ENCODE peak calls at places on chromosomes 4 and X, in nine cellular contexts. W is heart left ventricle; V is CD8-positive, alpha-beta memory T cell; C is Panc1; J is left ventricle myocardium inferior; Y is mammary epithelial cell; Z is dorsolateral prefrontal cortex; H is colonic mucosa; T is iPS DF 6.9. F is an unnamed sample.

GRCh38 chr4:126271266-126271665 is 956.5 kb downstream of the FAT4 start:
- DNase-seq in W (no peak), V (no peak), C (no peak), J (no peak), Y (no peak), Z (no peak), H (no peak), T (no peak), F (peak; percentile 7)

GRCh38 chrX:4485917-4486316 is 772.5 kb upstream of the PRKX start:
- DNase-seq in W (no peak), V (no peak), C (no peak), J (no peak), Y (no peak), Z (no peak), H (no peak), T (no peak), F (no peak)

GRCh38 chr4:67558493-67558892 is at the start of gene STAP1:
- DNase-seq in W (no peak), V (no peak), C (no peak), J (no peak), Y (no peak), Z (no peak), H (no peak), T (no peak), F (no peak)

GRCh38 chr4:519885-520595 is 21.0 kb downstream of the PIGG start:
- DNase-seq in W (no peak), V (no peak), C (no peak), J (no peak), Y (no peak), Z (no peak), H (no peak), T (no peak), F (no peak)

GRCh38 chrX:26466387-26466786 is 250.4 kb downstream of the MAGEB5 start:
- DNase-seq in W (no peak), V (no peak), C (no peak), J (no peak), Y (no peak), Z (no peak), H (no peak), T (no peak), F (no peak)

GRCh38 chrX:140928739-140929138 is 73.7 kb upstream of the SPANXB1 start:
- DNase-seq in W (no peak), V (no peak), C (no peak), J (no peak), Y (no peak), Z (no peak), H (no peak), T (no peak), F (no peak)

GRCh38 chr4:2333356-2333841 is 71.5 kb upstream of the MXD4 start:
- DNase-seq in W (no peak), V (no peak), C (no peak), J (no peak), Y (no peak), Z (no peak), H (peak; percentile 65), T (no peak), F (no peak)

GRCh38 chr4:125338814-125339213 is 24.1 kb downstream of the FAT4 start:
- DNase-seq in W (no peak), V (no peak), C (no peak), J (no peak), Y (no peak), Z (no peak), H (no peak), T (no peak), F (no peak)

GRCh38 chr4:130359537-130359936 is 1263.6 kb downstream of the C4orf33 start:
- DNase-seq in W (no peak), V (no peak), C (no peak), J (no peak), Y (no peak), Z (no peak), H (no peak), T (no peak), F (peak; percentile 64)

GRCh38 chr4:80266902-80267380 is 477 bp downstream of the FGF5 start:
- DNase-seq in W (no peak), V (no peak), C (no peak), J (no peak), Y (peak; percentile 61), Z (no peak), H (no peak), T (no peak), F (peak; percentile 21)

GRCh38 chrX:134718329-134719317 is 60.4 kb upstream of the PLAC1 start:
- DNase-seq in W (peak; percentile 17), V (no peak), C (peak; percentile 75), J (no peak), Y (peak; percentile 81), Z (no peak), H (no peak), T (no peak), F (no peak)

GRCh38 chr4:1041147-1041935 is 29.9 kb downstream of the FGFRL1 start:
- DNase-seq in W (no peak), V (no peak), C (no peak), J (no peak), Y (no peak), Z (no peak), H (no peak), T (no peak), F (no peak)

GRCh38 chr4:42302348-42302747 is 94.9 kb upstream of the SHISA3 start:
- DNase-seq in W (no peak), V (no peak), C (no peak), J (no peak), Y (no peak), Z (peak; percentile 70), H (peak; percentile 30), T (peak; percentile 47), F (peak; percentile 37)

DNA sequence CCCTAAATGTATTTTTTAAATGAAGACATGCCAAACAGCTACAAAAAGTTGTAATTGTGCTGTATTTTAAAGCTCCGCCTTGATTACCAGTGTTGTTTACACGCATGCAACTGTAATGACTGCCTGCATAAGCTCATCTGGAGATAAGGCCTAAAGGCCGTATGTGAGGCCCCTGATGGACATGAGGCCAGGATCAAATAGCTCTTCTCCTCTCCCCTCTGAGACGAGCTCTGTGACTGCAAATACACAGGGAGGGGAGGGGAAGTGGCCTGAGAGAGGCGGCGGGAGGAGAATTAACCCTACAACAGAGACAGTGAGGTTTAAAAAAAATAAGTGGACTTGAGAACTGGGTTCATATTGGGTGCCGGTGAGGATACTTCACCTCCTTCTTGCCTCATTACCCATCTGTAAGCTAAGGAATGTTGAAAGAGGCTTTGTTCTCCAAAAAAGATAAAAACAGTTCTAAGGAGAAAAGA is 95.4 kb downstream of the SOWAHB start:
- DNase-seq in W (no peak), V (no peak), C (no peak), J (no peak), Y (no peak), Z (no peak), H (no peak), T (no peak), F (no peak)
- H3K27ac ChIP-seq in W (peak overlapping the region; percentile 83), V (no peak overlapping the region), C (peak overlapping the region; percentile 59), J (peak overlapping the region; percentile 77), Y (peak overlapping the region; percentile 82), Z (no peak overlapping the region), H (no peak overlapping the region), T (no peak overlapping the region), F (no peak overlapping the region)

GRCh38 chr4:105896461-105896939 is 1.2 kb downstream of the NPNT start:
- DNase-seq in W (no peak), V (no peak), C (no peak), J (no peak), Y (no peak), Z (no peak), H (peak; percentile 58), T (no peak), F (no peak)

GRCh38 chr4:105894570-105895323 is 524 bp upstream of the NPNT start:
- DNase-seq in W (peak; percentile 17), V (no peak), C (no peak), J (no peak), Y (peak; percentile 10), Z (no peak), H (peak; percentile 66), T (no peak), F (no peak)

GRCh38 chr4:105895609-105896460 is 564 bp downstream of the NPNT start:
- DNase-seq in W (peak; percentile 20), V (no peak), C (no peak), J (peak; percentile 17), Y (peak; percentile 58), Z (no peak), H (peak; percentile 60), T (no peak), F (peak; percentile 44)

GRCh38 chr4:105895324-105895608 is at the start of gene NPNT:
- DNase-seq in W (peak; percentile 18), V (no peak), C (no peak), J (no peak), Y (no peak), Z (no peak), H (no peak), T (no peak), F (peak; percentile 79)

DNA sequence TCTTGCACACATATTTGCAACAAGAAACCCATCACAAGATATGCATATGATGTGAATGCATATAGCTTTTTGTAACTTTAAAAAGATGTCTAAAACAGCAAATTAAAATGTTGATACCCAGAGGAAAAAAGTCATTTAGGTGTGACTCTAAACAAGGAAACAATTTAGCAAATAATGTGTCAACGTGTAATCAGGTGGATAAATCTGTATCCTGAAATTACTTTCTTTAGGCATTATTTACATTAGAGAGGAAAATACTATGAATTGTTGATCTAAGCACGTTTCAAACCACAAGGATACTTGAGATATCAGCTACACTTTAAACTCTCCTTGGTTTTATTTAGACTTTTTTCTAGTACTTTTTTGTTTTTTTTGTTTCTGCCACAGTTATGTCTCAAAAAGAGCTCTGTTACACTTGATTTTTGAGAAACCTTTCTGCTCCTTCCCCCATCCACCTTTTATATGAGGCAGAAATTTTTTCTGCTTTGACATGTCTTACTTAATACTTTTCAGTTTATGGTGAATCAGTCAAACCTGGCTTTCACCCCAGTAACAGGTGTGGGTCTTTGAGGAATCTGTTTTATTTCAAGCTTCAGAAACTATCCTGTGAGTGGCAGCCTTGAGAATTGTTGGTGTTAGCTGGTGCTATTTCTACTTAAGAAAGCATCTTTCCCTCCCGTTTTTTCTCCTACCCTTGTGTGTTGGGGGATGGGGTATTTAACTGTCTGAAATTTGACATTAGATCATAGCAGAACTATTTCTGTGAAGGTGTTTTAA is 1.9 kb downstream of the NPNT start:
- DNase-seq in W (no peak), V (no peak), C (no peak), J (no peak), Y (peak; percentile 2), Z (no peak), H (no peak), T (no peak), F (no peak)
- H3K27me3 ChIP-seq in W (peaks cover 42% of the 10 kb centered on the region), V (peaks cover 6% of the 10 kb centered on the region), C (peaks cover 33% of the 10 kb centered on the region), J (peaks cover 36% of the 10 kb centered on the region), Y (peaks cover 40% of the 10 kb centered on the region), Z (peaks cover 69% of the 10 kb centered on the region), H (no peaks in the 10 kb centered on the region), T (peaks cover 26% of the 10 kb centered on the region), F (peaks cover 76% of the 10 kb centered on the region)

DNA sequence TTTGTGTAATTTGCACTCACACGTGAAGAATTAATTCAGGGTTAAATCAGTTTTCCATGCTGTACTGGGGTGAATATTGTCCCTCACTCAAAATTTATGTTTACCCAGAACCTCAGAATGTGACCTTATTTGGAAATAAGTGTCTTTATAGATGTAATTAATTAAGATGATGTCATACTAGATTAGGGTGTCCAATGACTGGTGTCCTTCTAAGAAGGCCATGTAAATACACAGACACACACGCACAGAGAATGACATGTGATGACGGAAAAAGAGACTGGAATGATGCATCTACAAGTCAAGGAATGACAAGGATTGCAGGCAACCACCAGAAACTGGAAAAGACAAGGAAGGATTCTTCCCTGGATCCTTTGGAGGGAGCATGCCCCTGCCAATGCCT is 84.6 kb upstream of the GPR34 start:
- DNase-seq in W (no peak), V (no peak), C (no peak), J (no peak), Y (no peak), Z (no peak), H (no peak), T (no peak), F (no peak)
- H3K27ac ChIP-seq in W (no peak overlapping the region), V (no peak overlapping the region), C (no peak overlapping the region), J (no peak overlapping the region), Y (no peak overlapping the region), Z (no peak overlapping the region), H (no peak overlapping the region), T (no peak overlapping the region), F (no peak overlapping the region)

GRCh38 chr4:61299316-61299715 is 99.2 kb downstream of the ADGRL3 start:
- DNase-seq in W (no peak), V (no peak), C (no peak), J (no peak), Y (no peak), Z (no peak), H (no peak), T (no peak), F (no peak)
- H3K27me3 ChIP-seq in W (no peaks in the 10 kb centered on the region), V (no peaks in the 10 kb centered on the region), C (no peaks in the 10 kb centered on the region), J (no peaks in the 10 kb centered on the region), Y (no peaks in the 10 kb centered on the region), Z (no peaks in the 10 kb centered on the region), H (no peaks in the 10 kb centered on the region), T (no peaks in the 10 kb centered on the region), F (no peaks in the 10 kb centered on the region)